ENCODE peak calls at places on chromosome 2, in six cellular contexts. O is breast epithelium, M is HepG2, C is suprapubic skin, A is stomach, T is SK-N-SH. U is an unnamed sample. For H3K36me3, the result is how much of the 10 kb centered on the place peaks cover.

GRCh38 chr2:86223098-86223681 is 23.9 kb downstream of the MRPL35 start:
- DNase-seq in O (no peak), M (no peak), C (no peak), A (peak), T (peak), U (no peak)

GRCh38 chr2:239548965-239549595 is 148.3 kb upstream of the HDAC4 start:
- DNase-seq in O (no peak), M (no peak), C (peak), A (no peak), T (no peak), U (no peak)

GRCh38 chr2:66329081-66329605 is 105.8 kb upstream of the MEIS1 start:
- DNase-seq in O (no peak), M (no peak), C (no peak), A (no peak), T (no peak), U (no peak)

GRCh38 chr2:47208852-47209606 is 53.9 kb upstream of the STPG4 start:
- DNase-seq in O (no peak), M (peak), C (no peak), A (no peak), T (no peak), U (no peak)

GRCh38 chr2:240960963-240961876 is 37.2 kb upstream of the SNED1 start:
- DNase-seq in O (peak), M (peak), C (no peak), A (peak), T (no peak), U (no peak)

GRCh38 chr2:240873805-240874714 is 5.4 kb downstream of the AGXT start:
- DNase-seq in O (no peak), M (peak), C (no peak), A (no peak), T (peak), U (no peak)

GRCh38 chr2:110097506-110098220 is 18.0 kb downstream of the MALL start:
- DNase-seq in O (peak), M (no peak), C (no peak), A (no peak), T (no peak), U (peak)

GRCh38 chr2:28662468-28663095 is 89.0 kb upstream of the PPP1CB start:
- DNase-seq in O (no peak), M (no peak), C (no peak), A (peak), T (no peak), U (no peak)

GRCh38 chr2:214808961-214809750 is at the start of gene BARD1:
- DNase-seq in O (peak), M (peak), C (peak), A (peak), T (peak), U (peak)

GRCh38 chr2:74864728-74865722 is 31.1 kb downstream of the HK2 start:
- DNase-seq in O (peak), M (no peak), C (no peak), A (no peak), T (peak), U (no peak)

GRCh38 chr2:223921204-223921603 is 23.9 kb downstream of the WDFY1 start:
- DNase-seq in O (no peak), M (no peak), C (no peak), A (no peak), T (no peak), U (no peak)

GRCh38 chr2:68908392-68908970 is 37.3 kb upstream of the BMP10 start:
- DNase-seq in O (peak), M (no peak), C (peak), A (peak), T (no peak), U (peak)

GRCh38 chr2:228507870-228508269 is 326.4 kb upstream of the SPHKAP start:
- DNase-seq in O (no peak), M (no peak), C (no peak), A (no peak), T (no peak), U (no peak)

GRCh38 chr2:74457129-74457548 is 1.1 kb upstream of the WBP1 start:
- DNase-seq in O (no peak), M (no peak), C (no peak), A (no peak), T (no peak), U (no peak)

GRCh38 chr2:102591646-102592045 is 27.7 kb upstream of the SLC9A2 start:
- DNase-seq in O (no peak), M (no peak), C (no peak), A (peak), T (no peak), U (no peak)

GRCh38 chr2:106582431-106583143 is 95.4 kb downstream of the CD8B2 start:
- DNase-seq in O (peak), M (peak), C (peak), A (peak), T (peak), U (peak)

GRCh38 chr2:233061591-233062446 is 1.7 kb downstream of the INPP5D start:
- DNase-seq in O (no peak), M (peak), C (peak), A (peak), T (peak), U (no peak)

GRCh38 chr2:108257757-108258331 is 18.1 kb downstream of the SULT1C3 start:
- DNase-seq in O (no peak), M (peak), C (no peak), A (no peak), T (no peak), U (no peak)

GRCh38 chr2:164430166-164430783 is 191.0 kb downstream of the GRB14 start:
- DNase-seq in O (no peak), M (peak), C (no peak), A (no peak), T (peak), U (no peak)

GRCh38 chr2:10332402-10333246 is 29.9 kb downstream of the HPCAL1 start:
- DNase-seq in O (no peak), M (no peak), C (no peak), A (no peak), T (no peak), U (no peak)

GRCh38 chr2:85255813-85256581 is 71.8 kb downstream of the TGOLN2 start:
- DNase-seq in O (peak), M (peak), C (no peak), A (no peak), T (peak), U (peak)

DNA sequence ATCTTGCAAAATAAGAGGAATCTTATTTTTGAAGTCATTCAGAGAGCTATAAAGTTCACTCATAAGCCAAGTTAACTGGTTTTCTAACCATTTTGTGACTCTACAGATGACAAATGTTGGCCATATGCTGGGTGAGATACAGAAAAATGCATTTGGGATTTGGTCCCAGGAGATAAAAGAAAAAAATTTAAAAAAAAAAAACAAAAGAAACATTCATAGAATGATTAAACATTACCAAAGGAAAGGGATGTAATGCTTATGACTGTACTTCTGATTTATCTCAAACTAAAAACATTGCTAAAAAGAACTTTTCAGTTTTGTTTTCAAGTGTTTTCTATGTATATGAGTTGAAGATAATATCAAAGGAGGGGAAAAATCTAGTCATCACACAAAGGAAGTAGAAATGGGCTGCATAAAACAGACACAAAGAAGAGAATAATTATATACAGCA is 43.1 kb downstream of the PELI1 start:
- DNase-seq in O (no peak), M (no peak), C (no peak), A (no peak), T (no peak), U (no peak)
- H3K36me3 ChIP-seq in O (under half), M (under half), C (under half), A (under half), T (under half), U (under half)

DNA sequence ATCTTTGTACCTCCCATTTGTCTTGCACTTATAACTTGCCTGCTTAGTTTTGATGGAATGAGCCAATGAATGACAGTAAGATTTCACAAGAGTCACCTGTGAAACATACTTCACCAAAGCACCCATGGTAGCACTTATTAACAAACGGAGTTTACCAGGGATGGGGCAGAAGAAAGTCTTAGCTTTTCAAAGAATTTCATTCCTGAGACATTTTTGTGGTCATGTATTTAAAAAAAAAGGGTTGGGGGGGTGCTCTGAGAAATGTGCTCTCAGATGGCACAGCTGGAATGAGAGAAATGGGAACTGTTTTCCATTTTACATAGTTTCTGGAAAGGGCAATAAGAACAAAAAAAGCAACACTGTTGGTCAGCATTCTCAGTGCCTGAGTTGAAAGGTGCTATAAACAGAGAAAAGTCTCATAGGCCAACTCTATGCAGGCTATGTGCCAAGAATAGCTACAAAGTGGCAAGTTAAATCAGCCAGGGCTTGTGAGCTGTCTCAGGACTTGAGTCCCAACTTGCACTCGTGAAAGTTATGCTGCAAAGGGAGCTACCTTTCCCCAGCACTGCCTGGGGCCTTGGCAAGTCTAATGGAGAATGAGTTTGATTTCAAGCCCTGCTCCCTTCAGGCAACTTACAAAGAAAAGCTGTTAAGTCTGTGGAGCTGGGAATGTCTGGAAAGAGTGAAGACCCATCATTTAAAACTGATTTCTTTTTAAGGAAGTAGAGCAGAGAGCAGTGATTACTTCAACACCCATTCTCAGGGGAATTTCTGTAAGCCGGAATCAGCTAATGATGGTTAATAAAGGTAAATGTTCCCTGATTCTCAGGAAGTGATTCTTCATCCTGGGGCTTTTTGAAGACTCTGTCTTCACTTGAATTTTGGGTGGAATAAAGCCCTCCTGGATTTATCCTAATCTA is 170.6 kb downstream of the SLC8A1 start:
- DNase-seq in O (peak), M (no peak), C (no peak), A (no peak), T (no peak), U (peak)
- TF ChIP-seq POLR2AphosphoS5 in O (no peak), M (no peak), C (no peak), A (no peak), T (peak), U (peak)

GRCh38 chr2:208296610-208297009 is 30.6 kb downstream of the PIKFYVE start:
- DNase-seq in O (no peak), M (no peak), C (no peak), A (no peak), T (no peak), U (no peak)

GRCh38 chr2:208295834-208296233 is 29.8 kb downstream of the PIKFYVE start:
- DNase-seq in O (no peak), M (no peak), C (no peak), A (no peak), T (no peak), U (no peak)

GRCh38 chr2:208294482-208295024 is 28.5 kb downstream of the PIKFYVE start:
- DNase-seq in O (no peak), M (no peak), C (no peak), A (no peak), T (no peak), U (no peak)
- H3K36me3 ChIP-seq in O (under half), M (under half), C (under half), A (under half), T (half or more), U (under half)

DNA sequence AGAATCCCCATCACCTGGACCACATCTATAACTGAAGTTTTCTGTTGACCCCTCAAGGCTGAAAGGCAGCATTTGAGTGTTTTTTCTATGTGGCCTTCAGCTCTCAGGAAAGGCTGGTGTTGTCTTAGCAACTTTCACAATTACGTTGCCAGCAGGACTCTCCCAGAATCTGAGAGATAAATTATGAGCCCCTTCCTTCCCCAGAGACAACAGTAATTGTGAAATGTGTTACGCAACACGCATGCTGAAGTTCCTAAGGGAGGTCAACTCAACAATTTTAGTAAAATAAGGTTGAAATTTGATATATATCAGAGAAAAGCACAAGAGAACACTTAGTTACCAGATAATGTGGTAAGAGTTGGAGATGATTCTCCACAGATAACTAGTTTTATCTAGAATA is 216.5 kb upstream of the SLC8A1 start:
- DNase-seq in O (no peak), M (no peak), C (no peak), A (no peak), T (no peak), U (no peak)
- TF ChIP-seq POLR2AphosphoS5 in O (no peak), M (no peak), C (no peak), A (no peak), T (no peak), U (peak)

GRCh38 chr2:150570712-150571111 is 83.2 kb upstream of the RND3 start:
- DNase-seq in O (no peak), M (no peak), C (no peak), A (no peak), T (no peak), U (no peak)
- H3K36me3 ChIP-seq in O (under half), M (under half), C (under half), A (under half), T (under half), U (under half)

GRCh38 chr2:38155-38554 is 8.2 kb downstream of the FAM110C start:
- DNase-seq in O (peak), M (no peak), C (no peak), A (peak), T (no peak), U (no peak)
- TF ChIP-seq POLR2AphosphoS5 in O (no peak), M (no peak), C (no peak), A (no peak), T (no peak), U (no peak)

GRCh38 chr2:16123421-16123820 is 183.1 kb downstream of the MYCN start:
- DNase-seq in O (peak), M (no peak), C (no peak), A (no peak), T (no peak), U (no peak)

GRCh38 chr2:16126141-16126968 is 186.0 kb downstream of the MYCN start:
- DNase-seq in O (peak), M (no peak), C (no peak), A (no peak), T (no peak), U (no peak)

GRCh38 chr2:16123881-16124780 is 183.8 kb downstream of the MYCN start:
- DNase-seq in O (no peak), M (no peak), C (no peak), A (no peak), T (peak), U (no peak)

GRCh38 chr2:16125614-16126125 is 185.3 kb downstream of the MYCN start:
- DNase-seq in O (no peak), M (no peak), C (no peak), A (no peak), T (no peak), U (peak)

GRCh38 chr2:16124881-16125613 is 184.7 kb downstream of the MYCN start:
- DNase-seq in O (no peak), M (no peak), C (no peak), A (no peak), T (no peak), U (no peak)
- H3K36me3 ChIP-seq in O (under half), M (under half), C (under half), A (under half), T (under half), U (under half)